ENCODE peak calls at places on chromosomes 3 and 15, in seven cellular contexts. S, B, N, I, C, T and A are unnamed samples.

GRCh38 chr3:108073712-108074431 is 17.0 kb downstream of the CD47 start:
- DNase-seq in T (no peak), N (no peak), I (no peak), C (no peak), B (no peak), S (no peak), A (no peak)

GRCh38 chr15:73334086-73334485 is 34.7 kb downstream of the HCN4 start:
- DNase-seq in C (no peak), B (no peak), N (no peak), I (no peak), S (no peak), T (no peak), A (no peak)

GRCh38 chr3:54225841-54226528 is 103.6 kb downstream of the CACNA2D3 start:
- DNase-seq in N (no peak), I (no peak), T (no peak), S (no peak), B (no peak), C (no peak), A (no peak)

GRCh38 chr15:70491183-70491621 is 272.2 kb downstream of the UACA start:
- DNase-seq in B (no peak), S (no peak), T (no peak), C (no peak), N (no peak), I (no peak), A (no peak)

GRCh38 chr3:110420158-110420641 is 651.4 kb upstream of the NECTIN3 start:
- DNase-seq in B (no peak), S (no peak), I (no peak), C (no peak), N (no peak), T (peak; percentile 64), A (no peak)

GRCh38 chr3:169929830-169930519 is 18.6 kb downstream of the SAMD7 start:
- DNase-seq in I (no peak), N (no peak), B (no peak), T (peak; percentile 12), S (peak; percentile 21), C (no peak), A (no peak)

GRCh38 chr3:134027631-134028030 is 2.1 kb downstream of the SLCO2A1 start:
- DNase-seq in T (no peak), I (no peak), N (no peak), S (no peak), B (no peak), C (no peak), A (no peak)

GRCh38 chr3:356947-357346 is 160.4 kb downstream of the CHL1 start:
- DNase-seq in N (no peak), S (no peak), I (no peak), B (no peak), C (no peak), T (no peak), A (no peak)

GRCh38 chr15:82298520-82298919 is 35.9 kb downstream of the SAXO2 start:
- DNase-seq in S (no peak), T (no peak), N (no peak), I (no peak), C (no peak), B (no peak), A (no peak)

GRCh38 chr3:23728651-23729117 is 77.1 kb upstream of the UBE2E1 start:
- DNase-seq in T (no peak), I (no peak), C (no peak), S (no peak), N (no peak), B (no peak), A (no peak)

GRCh38 chr15:59373215-59373614 is 544 bp upstream of the MYO1E start:
- DNase-seq in I (no peak), N (no peak), T (no peak), S (no peak), B (no peak), C (no peak), A (no peak)

GRCh38 chr15:95025924-95026728 is 794.8 kb downstream of the MCTP2 start:
- DNase-seq in T (peak; percentile 13), B (no peak), N (no peak), I (peak; percentile 24), C (no peak), S (peak; percentile 60), A (peak; percentile 79)

GRCh38 chr15:70100495-70101331 is 3.0 kb upstream of the TLE3 start:
- DNase-seq in S (peak; percentile 52), C (no peak), B (peak; percentile 12), T (peak; percentile 27), I (peak; percentile 63), N (no peak), A (no peak)

GRCh38 chr3:80283783-80284182 is 516.0 kb upstream of the ROBO1 start:
- DNase-seq in B (no peak), S (no peak), C (no peak), T (no peak), I (no peak), N (no peak), A (no peak)

GRCh38 chr15:38414351-38414750 is 39.6 kb upstream of the FAM98B start:
- DNase-seq in I (peak; percentile 54), T (peak; percentile 23), B (peak; percentile 30), C (no peak), S (peak; percentile 20), N (peak; percentile 25), A (peak; percentile 38)

GRCh38 chr3:45182915-45183881 is 37.0 kb upstream of the CDCP1 start:
- DNase-seq in B (peak; percentile 7), T (peak; percentile 35), I (no peak), S (peak; percentile 87), N (no peak), C (no peak), A (no peak)

GRCh38 chr15:28996289-28996688 is 110.5 kb downstream of the APBA2 start:
- DNase-seq in I (no peak), N (no peak), C (no peak), B (no peak), S (no peak), T (no peak), A (no peak)

GRCh38 chr3:103085465-103085864 is 650.6 kb downstream of the ZPLD1 start:
- DNase-seq in C (peak; percentile 7), T (no peak), S (no peak), N (no peak), B (peak; percentile 10), I (no peak), A (no peak)

GRCh38 chr15:56939257-56939656 is 20.8 kb downstream of the TCF12 start:
- DNase-seq in B (no peak), S (no peak), T (no peak), I (no peak), C (no peak), N (no peak), A (no peak)

GRCh38 chr15:48862705-48863104 is 15.2 kb upstream of the EID1 start:
- DNase-seq in T (no peak), B (no peak), N (no peak), S (peak; percentile 11), I (no peak), C (no peak), A (no peak)

GRCh38 chr15:48865387-48866079 is 12.4 kb upstream of the EID1 start:
- DNase-seq in I (no peak), B (no peak), C (no peak), N (peak; percentile 18), S (no peak), T (no peak), A (no peak)

GRCh38 chr15:48859426-48859825 is 18.5 kb upstream of the EID1 start:
- DNase-seq in T (no peak), I (no peak), C (no peak), N (no peak), S (no peak), B (no peak), A (no peak)

GRCh38 chr15:48858401-48858800 is 19.5 kb upstream of the EID1 start:
- DNase-seq in S (peak; percentile 31), I (no peak), C (no peak), B (no peak), T (no peak), N (no peak), A (no peak)

GRCh38 chr15:48861813-48862431 is 16.0 kb upstream of the EID1 start:
- DNase-seq in I (peak; percentile 58), B (peak; percentile 57), N (peak; percentile 38), S (peak; percentile 41), C (no peak), T (peak; percentile 58), A (no peak)
- TF ChIP-seq YY1 in I (no peak), B (no peak), N (no peak), S (no peak), C (peak; percentile 68), T (no peak), A (no peak)

GRCh38 chr3:172271386-172271976 is 176.8 kb downstream of the GHSR start:
- DNase-seq in S (no peak), B (no peak), I (no peak), T (no peak), N (no peak), C (no peak), A (no peak)
- TF ChIP-seq YY1 in S (no peak), B (no peak), I (no peak), T (no peak), N (no peak), C (no peak), A (no peak)

GRCh38 chr15:40932146-40932545 is 3.0 kb downstream of the DLL4 start:
- DNase-seq in N (no peak), B (no peak), T (no peak), I (peak; percentile 22), S (no peak), C (no peak), A (no peak)

GRCh38 chr15:40928975-40929729 is at the start of gene DLL4:
- DNase-seq in N (no peak), B (peak; percentile 54), S (peak; percentile 94), C (no peak), T (peak; percentile 71), I (peak; percentile 80), A (peak; percentile 87)

GRCh38 chr15:40931300-40932142 is 2.4 kb downstream of the DLL4 start:
- DNase-seq in T (no peak), I (peak; percentile 37), S (no peak), B (no peak), C (no peak), N (no peak), A (no peak)

GRCh38 chr15:40929730-40930429 is 740 bp downstream of the DLL4 start:
- DNase-seq in T (no peak), I (peak; percentile 79), N (no peak), B (no peak), S (peak; percentile 45), C (no peak), A (peak; percentile 80)

GRCh38 chr15:40930430-40931299 is 1.5 kb downstream of the DLL4 start:
- DNase-seq in N (no peak), T (peak; percentile 70), B (peak; percentile 47), I (peak; percentile 86), S (peak; percentile 82), C (no peak), A (peak; percentile 92)
- TF ChIP-seq YY1 in N (no peak), T (peak; percentile 59), B (peak; percentile 39), I (no peak), S (no peak), C (peak; percentile 57), A (peak; percentile 69)

GRCh38 chr15:89685995-89686394 is 4.6 kb downstream of the PEX11A start:
- DNase-seq in S (no peak), I (no peak), N (no peak), C (no peak), B (no peak), T (no peak), A (no peak)

GRCh38 chr15:89681146-89681545 is 2.0 kb upstream of the PLIN1 start:
- DNase-seq in T (no peak), B (no peak), S (no peak), I (no peak), N (no peak), C (no peak), A (no peak)

GRCh38 chr15:89690276-89691218 is at the start of the genes PEX11A and WDR93:
- DNase-seq in T (peak; percentile 59), I (peak; percentile 88), N (peak; percentile 64), B (peak; percentile 75), C (peak; percentile 27), S (no peak), A (peak; percentile 49)

GRCh38 chr15:89686522-89686921 is 4.0 kb downstream of the PEX11A start:
- DNase-seq in I (no peak), T (no peak), S (no peak), B (no peak), C (no peak), N (no peak), A (no peak)
- TF ChIP-seq YY1 in I (no peak), T (no peak), S (no peak), B (no peak), C (no peak), N (no peak), A (no peak)